ENCODE peak calls at places on chromosomes 7 and 10, in six cellular contexts. Y is psoas muscle, J is adrenal gland, U is breast epithelium, G is SK-N-SH, N is heart right ventricle. L is an unnamed sample. For H3K27me3 and H3K4me1, the result is how much of the 10 kb centered on the place peaks cover.

GRCh38 chr7:137096607-137097006 is 228.2 kb downstream of the CHRM2 start:
- DNase-seq in N (no peak), J (no peak), Y (no peak), U (no peak), G (no peak), L (no peak)

GRCh38 chr10:120480065-120480600 is 23.1 kb downstream of the PLPP4 start:
- DNase-seq in N (no peak), Y (no peak), G (peak), U (no peak), J (no peak), L (no peak)

GRCh38 chr10:127418536-127419168 is 130.5 kb upstream of the NPS start:
- DNase-seq in J (peak), U (no peak), G (no peak), N (peak), Y (no peak), L (no peak)

GRCh38 chr10:33743429-33743857 is 409.0 kb upstream of the NRP1 start:
- DNase-seq in J (no peak), Y (no peak), U (no peak), N (no peak), G (no peak), L (no peak)

GRCh38 chr10:97499561-97500296 is 1.0 kb downstream of the UBTD1 start:
- DNase-seq in G (peak), N (peak), U (no peak), Y (peak), J (peak), L (no peak)

GRCh38 chr10:21423338-21423737 is 102.1 kb downstream of the SKIDA1 start:
- DNase-seq in N (no peak), Y (no peak), U (no peak), J (no peak), G (no peak), L (no peak)

GRCh38 chr10:11104772-11105675 is 87.4 kb downstream of the CELF2 start:
- DNase-seq in Y (no peak), N (no peak), U (no peak), J (no peak), G (no peak), L (peak)

GRCh38 chr7:72308986-72309385 is 103.2 kb downstream of the CALN1 start:
- DNase-seq in U (no peak), G (no peak), J (no peak), N (no peak), Y (no peak), L (no peak)

GRCh38 chr10:133378251-133379096 is 588 bp upstream of the PAOX start:
- DNase-seq in N (peak), J (peak), Y (peak), G (peak), U (no peak), L (peak)

GRCh38 chr7:48962821-48963505 is 38.6 kb downstream of the CDC14C start:
- DNase-seq in N (no peak), Y (no peak), U (no peak), G (no peak), J (no peak), L (no peak)

GRCh38 chr7:34091330-34091917 is 186.1 kb downstream of the BMPER start:
- DNase-seq in J (no peak), Y (no peak), G (peak), U (no peak), N (no peak), L (no peak)

GRCh38 chr10:87547734-87548311 is 43.1 kb downstream of the MINPP1 start:
- DNase-seq in N (no peak), G (no peak), Y (no peak), J (no peak), U (no peak), L (no peak)

GRCh38 chr7:947391-948210 is 6.9 kb downstream of the ADAP1 start:
- DNase-seq in N (no peak), Y (peak), U (no peak), J (no peak), G (peak), L (no peak)

GRCh38 chr10:24882047-24882698 is 70.2 kb downstream of the PRTFDC1 start:
- DNase-seq in Y (no peak), G (no peak), J (no peak), U (no peak), N (no peak), L (peak)

GRCh38 chr10:97740613-97741012 is 3.7 kb downstream of the ZFYVE27 start:
- DNase-seq in N (no peak), Y (no peak), G (no peak), U (no peak), J (no peak), L (no peak)

GRCh38 chr10:91077549-91078017 is 142.9 kb upstream of the PCGF5 start:
- DNase-seq in Y (peak), J (peak), N (peak), U (peak), G (peak), L (no peak)

GRCh38 chr7:45219130-45219529 is 61.5 kb downstream of the RAMP3 start:
- DNase-seq in G (peak), N (no peak), U (no peak), Y (no peak), J (no peak), L (no peak)

GRCh38 chr10:132308588-132309451 is 1.1 kb upstream of the STK32C start:
- DNase-seq in U (peak), N (no peak), J (no peak), G (no peak), Y (no peak), L (no peak)
- H3K27me3 ChIP-seq in U (under half), N (under half), J (under half), G (under half), Y (under half), L (under half)

GRCh38 chr7:121546632-121547340 is 150.7 kb upstream of the FAM3C start:
- DNase-seq in U (no peak), Y (no peak), N (no peak), G (no peak), J (no peak), L (no peak)

GRCh38 chr7:121547341-121548092 is 151.4 kb upstream of the FAM3C start:
- DNase-seq in G (peak), J (no peak), Y (no peak), N (no peak), U (no peak), L (no peak)

GRCh38 chr7:121544199-121544598 is 148.1 kb upstream of the FAM3C start:
- DNase-seq in G (no peak), N (no peak), J (no peak), U (no peak), Y (no peak), L (no peak)

GRCh38 chr7:121545418-121545817 is 149.3 kb upstream of the FAM3C start:
- DNase-seq in U (no peak), N (no peak), Y (no peak), G (no peak), J (no peak), L (no peak)

GRCh38 chr7:121544726-121545125 is 148.6 kb upstream of the FAM3C start:
- DNase-seq in Y (no peak), G (no peak), U (no peak), N (no peak), J (no peak), L (no peak)
- H3K4me1 ChIP-seq in Y (under half), G (under half), U (under half), N (under half), J (under half), L (under half)

DNA sequence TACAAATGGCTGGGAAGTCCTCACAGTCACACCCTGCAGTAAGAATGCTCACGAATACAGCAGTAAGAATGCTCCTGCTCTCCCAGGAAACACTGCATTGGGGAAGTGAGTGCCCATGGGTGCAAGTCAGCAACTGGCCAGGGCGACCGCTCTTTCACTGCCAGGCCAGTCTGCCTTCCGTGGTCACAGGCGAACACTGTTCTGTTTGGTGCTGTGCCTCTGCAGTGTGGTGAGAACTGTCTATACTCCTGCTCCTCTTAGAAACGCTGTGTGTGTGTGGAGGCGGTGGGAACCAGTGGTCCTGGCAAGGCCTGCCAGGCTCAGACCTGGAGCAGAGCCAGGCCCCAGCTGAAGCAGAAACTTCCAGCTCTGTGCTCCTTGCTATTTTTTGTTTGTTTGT is 430.7 kb downstream of the DNAJB6 start:
- DNase-seq in Y (no peak), U (no peak), N (no peak), J (no peak), G (no peak), L (no peak)
- H3K27me3 ChIP-seq in Y (under half), U (under half), N (under half), J (under half), G (under half), L (under half)

GRCh38 chr10:71772832-71773220 is 494 bp downstream of the VSIR start:
- DNase-seq in J (no peak), Y (no peak), N (peak), G (no peak), U (no peak), L (peak)

GRCh38 chr10:71773221-71773971 is at the start of gene VSIR:
- DNase-seq in N (peak), Y (peak), J (peak), G (peak), U (peak), L (peak)

GRCh38 chr10:71770789-71771188 is 2.5 kb downstream of the VSIR start:
- DNase-seq in N (no peak), U (no peak), J (no peak), G (no peak), Y (no peak), L (peak)

GRCh38 chr10:71771204-71771603 is 2.1 kb downstream of the VSIR start:
- DNase-seq in U (no peak), N (peak), J (peak), Y (no peak), G (no peak), L (no peak)

GRCh38 chr10:71771821-71772617 is 1.3 kb downstream of the VSIR start:
- DNase-seq in U (no peak), N (peak), Y (peak), G (no peak), J (peak), L (no peak)
- H3K4me1 ChIP-seq in U (under half), N (half or more), Y (half or more), G (under half), J (under half), L (half or more)

GRCh38 chr7:6425948-6426347 is 21.8 kb downstream of the DAGLB start:
- DNase-seq in J (no peak), G (no peak), Y (no peak), N (no peak), U (no peak), L (no peak)
- H3K27me3 ChIP-seq in J (under half), G (under half), Y (under half), N (under half), U (under half), L (under half)

DNA sequence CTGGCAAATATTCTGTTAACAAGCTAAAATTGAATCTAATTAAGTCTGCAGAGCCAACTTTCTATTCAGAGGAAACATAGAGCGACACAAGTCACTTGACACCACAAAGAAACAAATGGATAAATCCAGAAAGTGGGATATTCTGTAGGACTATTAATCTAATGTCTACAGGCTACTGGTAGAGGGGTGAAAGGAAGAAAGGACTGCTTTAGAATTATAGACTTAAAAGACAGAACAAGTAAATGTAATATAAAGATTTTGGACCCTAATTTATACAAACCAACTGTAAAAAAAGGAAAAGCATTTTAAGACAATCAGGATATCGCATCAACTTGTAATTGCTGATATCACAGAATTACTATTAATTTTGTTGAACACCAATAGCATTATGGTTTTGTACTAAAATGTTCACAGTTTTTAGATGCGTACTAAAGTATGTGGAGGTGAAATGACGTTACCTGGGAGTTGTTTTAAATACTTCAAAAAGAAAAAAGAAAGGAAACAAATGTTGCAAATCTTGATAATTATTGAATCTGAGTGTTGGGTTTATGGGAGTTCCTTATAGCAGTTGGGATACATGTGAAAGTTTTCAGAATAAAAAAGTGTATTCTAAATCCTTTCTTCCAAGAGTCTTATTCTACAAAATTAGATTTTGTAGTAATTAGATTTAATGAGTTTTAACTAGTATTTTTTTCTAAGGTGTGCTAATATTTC is 73.5 kb upstream of the ASAH2 start:
- DNase-seq in N (no peak), Y (no peak), J (no peak), G (no peak), U (no peak), L (no peak)
- H3K4me1 ChIP-seq in N (half or more), Y (under half), J (under half), G (under half), U (under half), L (under half)

DNA sequence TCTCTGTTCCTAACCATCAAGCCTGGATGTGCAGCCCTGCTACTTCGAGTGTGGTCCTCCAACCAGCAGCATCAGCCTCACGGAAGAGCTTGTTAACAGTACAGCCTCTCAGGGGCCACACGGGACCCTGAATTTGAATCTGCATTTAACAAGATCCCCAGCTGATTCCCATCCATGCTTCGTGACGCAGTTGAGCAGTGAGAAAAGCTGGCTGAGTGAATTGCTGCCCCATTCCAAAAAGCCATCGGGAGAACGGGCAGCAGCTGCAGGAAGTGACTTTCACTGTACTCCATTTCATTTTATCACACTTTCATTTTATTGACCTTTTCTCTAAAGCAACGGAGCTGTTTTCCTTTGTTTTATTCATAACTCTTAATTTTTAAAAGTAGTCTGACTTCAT is 22.5 kb downstream of the FAM171A1 start:
- DNase-seq in G (no peak), J (no peak), Y (no peak), N (peak), U (no peak), L (no peak)
- H3K27me3 ChIP-seq in G (under half), J (under half), Y (under half), N (under half), U (under half), L (under half)

L was measured in CD8-positive, alpha-beta memory T cell.